ENCODE peak calls at places on chromosomes 7 and 10, in five cellular contexts. One of them, this sample, is unnamed.

GRCh38 chr7:22713463-22713862 is 13.5 kb upstream of the IL6 start:
- DNase-seq in head of caudate nucleus: no peak
- DNase-seq in Kasumi-1: no peak
- DNase-seq in NCI-H1105 treated with DMSO at 0.1 percent for 48 hours: no peak
- DNase-seq in activated CD4-positive, alpha-beta T cell treated with anti-CD3 and anti-CD28 coated beads, Interleukin-2, amount 50 U/mL, for 48 hours: no peak
- DNase-seq in this sample: no peak

GRCh38 chr7:29163854-29164253 is 17.5 kb upstream of the CPVL start:
- DNase-seq in NCI-H1105 treated with DMSO at 0.1 percent for 48 hours: no peak
- DNase-seq in activated CD4-positive, alpha-beta T cell treated with anti-CD3 and anti-CD28 coated beads, Interleukin-2, amount 50 U/mL, for 48 hours: no peak
- DNase-seq in Kasumi-1: no peak
- DNase-seq in head of caudate nucleus: no peak
- DNase-seq in this sample: no peak

GRCh38 chr10:78188459-78188858 is 154.8 kb downstream of the RPS24 start:
- DNase-seq in Kasumi-1: no peak
- DNase-seq in head of caudate nucleus: no peak
- DNase-seq in NCI-H1105 treated with DMSO at 0.1 percent for 48 hours: no peak
- DNase-seq in activated CD4-positive, alpha-beta T cell treated with anti-CD3 and anti-CD28 coated beads, Interleukin-2, amount 50 U/mL, for 48 hours: no peak
- DNase-seq in this sample: no peak

GRCh38 chr10:58662314-58662713 is 149.6 kb downstream of the BICC1 start:
- DNase-seq in activated CD4-positive, alpha-beta T cell treated with anti-CD3 and anti-CD28 coated beads, Interleukin-2, amount 50 U/mL, for 48 hours: no peak
- DNase-seq in Kasumi-1: no peak
- DNase-seq in head of caudate nucleus: no peak
- DNase-seq in NCI-H1105 treated with DMSO at 0.1 percent for 48 hours: no peak
- DNase-seq in this sample: no peak

GRCh38 chr7:134943785-134944400 is 42.4 kb upstream of the AGBL3 start:
- DNase-seq in head of caudate nucleus: no peak
- DNase-seq in Kasumi-1: peak
- DNase-seq in activated CD4-positive, alpha-beta T cell treated with anti-CD3 and anti-CD28 coated beads, Interleukin-2, amount 50 U/mL, for 48 hours: no peak
- DNase-seq in NCI-H1105 treated with DMSO at 0.1 percent for 48 hours: peak
- DNase-seq in this sample: peak

GRCh38 chr7:47383064-47383463 is 198.8 kb downstream of the TNS3 start:
- DNase-seq in head of caudate nucleus: peak
- DNase-seq in NCI-H1105 treated with DMSO at 0.1 percent for 48 hours: no peak
- DNase-seq in Kasumi-1: no peak
- DNase-seq in activated CD4-positive, alpha-beta T cell treated with anti-CD3 and anti-CD28 coated beads, Interleukin-2, amount 50 U/mL, for 48 hours: no peak
- DNase-seq in this sample: no peak

GRCh38 chr7:19561121-19561805 is 147.6 kb downstream of the POLR1F start:
- DNase-seq in NCI-H1105 treated with DMSO at 0.1 percent for 48 hours: no peak
- DNase-seq in Kasumi-1: no peak
- DNase-seq in head of caudate nucleus: no peak
- DNase-seq in activated CD4-positive, alpha-beta T cell treated with anti-CD3 and anti-CD28 coated beads, Interleukin-2, amount 50 U/mL, for 48 hours: no peak
- DNase-seq in this sample: no peak

GRCh38 chr7:139844779-139845442 is 15.8 kb downstream of the TBXAS1 start:
- DNase-seq in activated CD4-positive, alpha-beta T cell treated with anti-CD3 and anti-CD28 coated beads, Interleukin-2, amount 50 U/mL, for 48 hours: no peak
- DNase-seq in NCI-H1105 treated with DMSO at 0.1 percent for 48 hours: no peak
- DNase-seq in Kasumi-1: no peak
- DNase-seq in head of caudate nucleus: no peak
- DNase-seq in this sample: no peak

GRCh38 chr10:8312079-8312478 is 257.6 kb downstream of the GATA3 start:
- DNase-seq in NCI-H1105 treated with DMSO at 0.1 percent for 48 hours: no peak
- DNase-seq in Kasumi-1: no peak
- DNase-seq in head of caudate nucleus: no peak
- DNase-seq in activated CD4-positive, alpha-beta T cell treated with anti-CD3 and anti-CD28 coated beads, Interleukin-2, amount 50 U/mL, for 48 hours: no peak
- DNase-seq in this sample: no peak

GRCh38 chr10:86958109-86958830 is at the start of gene SNCG:
- DNase-seq in Kasumi-1: no peak
- DNase-seq in head of caudate nucleus: peak
- DNase-seq in NCI-H1105 treated with DMSO at 0.1 percent for 48 hours: peak
- DNase-seq in activated CD4-positive, alpha-beta T cell treated with anti-CD3 and anti-CD28 coated beads, Interleukin-2, amount 50 U/mL, for 48 hours: no peak
- DNase-seq in this sample: peak

GRCh38 chr7:40747856-40748255 is 613.1 kb downstream of the SUGCT start:
- DNase-seq in head of caudate nucleus: no peak
- DNase-seq in NCI-H1105 treated with DMSO at 0.1 percent for 48 hours: no peak
- DNase-seq in Kasumi-1: no peak
- DNase-seq in activated CD4-positive, alpha-beta T cell treated with anti-CD3 and anti-CD28 coated beads, Interleukin-2, amount 50 U/mL, for 48 hours: no peak
- DNase-seq in this sample: no peak

GRCh38 chr10:104267721-104268690 is 978 bp upstream of the GSTO2 start:
- DNase-seq in NCI-H1105 treated with DMSO at 0.1 percent for 48 hours: no peak
- DNase-seq in Kasumi-1: no peak
- DNase-seq in activated CD4-positive, alpha-beta T cell treated with anti-CD3 and anti-CD28 coated beads, Interleukin-2, amount 50 U/mL, for 48 hours: peak
- DNase-seq in head of caudate nucleus: no peak
- DNase-seq in this sample: no peak

GRCh38 chr7:22812350-22812749 is 10.3 kb downstream of the TOMM7 start:
- DNase-seq in NCI-H1105 treated with DMSO at 0.1 percent for 48 hours: no peak
- DNase-seq in head of caudate nucleus: no peak
- DNase-seq in activated CD4-positive, alpha-beta T cell treated with anti-CD3 and anti-CD28 coated beads, Interleukin-2, amount 50 U/mL, for 48 hours: no peak
- DNase-seq in Kasumi-1: no peak
- DNase-seq in this sample: no peak

GRCh38 chr7:87155788-87156187 is 3.5 kb downstream of the DMTF1 start:
- DNase-seq in head of caudate nucleus: no peak
- DNase-seq in NCI-H1105 treated with DMSO at 0.1 percent for 48 hours: no peak
- DNase-seq in activated CD4-positive, alpha-beta T cell treated with anti-CD3 and anti-CD28 coated beads, Interleukin-2, amount 50 U/mL, for 48 hours: no peak
- DNase-seq in Kasumi-1: no peak
- DNase-seq in this sample: no peak

GRCh38 chr10:129955591-129956284 is 8.3 kb downstream of the EBF3 start:
- DNase-seq in Kasumi-1: no peak
- DNase-seq in head of caudate nucleus: no peak
- DNase-seq in NCI-H1105 treated with DMSO at 0.1 percent for 48 hours: no peak
- DNase-seq in activated CD4-positive, alpha-beta T cell treated with anti-CD3 and anti-CD28 coated beads, Interleukin-2, amount 50 U/mL, for 48 hours: no peak
- DNase-seq in this sample: no peak

GRCh38 chr10:63767512-63767911 is 246.3 kb downstream of the REEP3 start:
- DNase-seq in head of caudate nucleus: no peak
- DNase-seq in activated CD4-positive, alpha-beta T cell treated with anti-CD3 and anti-CD28 coated beads, Interleukin-2, amount 50 U/mL, for 48 hours: no peak
- DNase-seq in NCI-H1105 treated with DMSO at 0.1 percent for 48 hours: peak
- DNase-seq in Kasumi-1: peak
- DNase-seq in this sample: no peak

GRCh38 chr7:68058014-68058413 is 1061.4 kb downstream of the TYW1 start:
- DNase-seq in head of caudate nucleus: no peak
- DNase-seq in Kasumi-1: no peak
- DNase-seq in NCI-H1105 treated with DMSO at 0.1 percent for 48 hours: peak
- DNase-seq in activated CD4-positive, alpha-beta T cell treated with anti-CD3 and anti-CD28 coated beads, Interleukin-2, amount 50 U/mL, for 48 hours: no peak
- DNase-seq in this sample: peak

GRCh38 chr7:41449286-41449685 is 253.6 kb downstream of the INHBA start:
- DNase-seq in head of caudate nucleus: no peak
- DNase-seq in Kasumi-1: no peak
- DNase-seq in activated CD4-positive, alpha-beta T cell treated with anti-CD3 and anti-CD28 coated beads, Interleukin-2, amount 50 U/mL, for 48 hours: no peak
- DNase-seq in NCI-H1105 treated with DMSO at 0.1 percent for 48 hours: no peak
- DNase-seq in this sample: no peak